ENCODE peak calls at places on chromosomes 16 and 17, in six cellular contexts. Y is activated CD4-positive, alpha-beta T cell treated with anti-CD3 and anti-CD28 coated beads, Interleukin-2, amount 50 U/mL, for 4 hours; Q is stimulated activated CD4-positive, alpha-beta T cell treated with anti-CD3 and anti-CD28 coated beads, Interleukin-15, amount 100 ng/mL, for 48 hours; F is SHP77; G is NCI-H2081; R is stimulated activated CD8-positive, alpha-beta memory T cell treated with anti-CD3 and anti-CD28 coated beads, Interleukin-7, amount 100 ng/mL, for 1 hour. X is an unnamed sample.

GRCh38 chr16:85326794-85327181 is 214.5 kb upstream of the CIBAR2 start:
- DNase-seq in Y (no peak), Q (no peak), F (no peak), G (no peak), R (no peak), X (no peak)

GRCh38 chr17:48460055-48460454 is 30.0 kb upstream of the SKAP1 start:
- DNase-seq in Y (no peak), Q (no peak), F (no peak), G (no peak), R (no peak), X (no peak)

GRCh38 chr16:26316683-26317464 is 625.1 kb downstream of the HS3ST4 start:
- DNase-seq in Y (no peak), Q (no peak), F (no peak), G (no peak), R (no peak), X (no peak)

GRCh38 chr17:7552621-7553051 is 3.8 kb downstream of the TNFSF12 start:
- DNase-seq in Y (no peak), Q (no peak), F (no peak), G (no peak), R (no peak), X (peak; percentile 73)

GRCh38 chr16:64440421-64440831 is 681.4 kb downstream of the CDH11 start:
- DNase-seq in Y (no peak), Q (no peak), F (peak; percentile 19), G (no peak), R (no peak), X (no peak)

GRCh38 chr17:57862990-57863667 is 13.3 kb upstream of the MRPS23 start:
- DNase-seq in Y (no peak), Q (no peak), F (no peak), G (no peak), R (no peak), X (no peak)

GRCh38 chr17:31128241-31128640 is 33.5 kb downstream of the NF1 start:
- DNase-seq in Y (no peak), Q (no peak), F (no peak), G (no peak), R (no peak), X (no peak)

GRCh38 chr17:7478276-7479138 is 924 bp downstream of the ZBTB4 start:
- DNase-seq in Y (peak; percentile 54), Q (peak; percentile 34), F (peak; percentile 46), G (no peak), R (no peak), X (no peak)

GRCh38 chr17:48427598-48427997 is 2.4 kb downstream of the SKAP1 start:
- DNase-seq in Y (peak; percentile 70), Q (peak; percentile 59), F (peak; percentile 9), G (peak; percentile 44), R (no peak), X (peak; percentile 74)

GRCh38 chr17:73027130-73027741 is 65.3 kb downstream of the SLC39A11 start:
- DNase-seq in Y (no peak), Q (no peak), F (no peak), G (no peak), R (no peak), X (no peak)

GRCh38 chr17:48497103-48497502 is 33.7 kb downstream of the HOXB1 start:
- DNase-seq in Y (no peak), Q (no peak), F (no peak), G (no peak), R (no peak), X (no peak)

GRCh38 chr17:50191070-50192045 is 10.1 kb downstream of the COL1A1 start:
- DNase-seq in Y (no peak), Q (no peak), F (no peak), G (no peak), R (no peak), X (no peak)